ENCODE peak calls at places on chromosomes 11 and 22, in six cellular contexts. D, G, E, A, L and X are unnamed samples.

GRCh38 chr11:86151188-86152005 is 82.5 kb upstream of the PICALM start:
- DNase-seq in D (peak), G (peak), E (peak), A (no peak), L (no peak), X (peak)

GRCh38 chr11:115916596-115916995 is 412.4 kb upstream of the CADM1 start:
- DNase-seq in D (no peak), G (no peak), E (no peak), A (no peak), L (no peak), X (no peak)

GRCh38 chr11:64304316-64305072 is 830 bp upstream of the ESRRA start:
- DNase-seq in D (peak), G (peak), E (peak), A (peak), L (peak), X (no peak)

GRCh38 chr22:33474587-33474986 is 416.4 kb upstream of the SYN3 start:
- DNase-seq in D (no peak), G (no peak), E (no peak), A (no peak), L (no peak), X (no peak)

GRCh38 chr11:76626921-76627391 is 43.6 kb downstream of the LRRC32 start:
- DNase-seq in D (peak), G (no peak), E (no peak), A (no peak), L (no peak), X (no peak)

GRCh38 chr11:128520206-128520885 is 67.0 kb downstream of the ETS1 start:
- DNase-seq in D (peak), G (no peak), E (no peak), A (no peak), L (no peak), X (no peak)

GRCh38 chr22:50201191-50202129 is 649 bp downstream of the SELENOO start:
- DNase-seq in D (no peak), G (peak), E (no peak), A (no peak), L (no peak), X (no peak)

GRCh38 chr11:125874556-125875124 is 12.8 kb upstream of the HYLS1 start:
- DNase-seq in D (peak), G (peak), E (peak), A (no peak), L (peak), X (peak)

GRCh38 chr11:128931661-128932060 is 11.0 kb downstream of the TP53AIP1 start:
- DNase-seq in D (no peak), G (no peak), E (no peak), A (no peak), L (no peak), X (no peak)

GRCh38 chr22:29072979-29073617 is at the start of gene KREMEN1:
- DNase-seq in D (no peak), G (peak), E (peak), A (no peak), L (no peak), X (no peak)

GRCh38 chr11:78354741-78355705 is 62.6 kb downstream of the GAB2 start:
- DNase-seq in D (no peak), G (no peak), E (no peak), A (no peak), L (no peak), X (no peak)

GRCh38 chr22:25027959-25028840 is 75.7 kb downstream of the KIAA1671 start:
- DNase-seq in D (peak), G (no peak), E (peak), A (no peak), L (peak), X (no peak)

GRCh38 chr11:28673687-28674431 is 565.7 kb downstream of the METTL15 start:
- DNase-seq in D (peak), G (no peak), E (no peak), A (peak), L (no peak), X (no peak)

GRCh38 chr11:70210051-70210501 is 7.0 kb downstream of the FADD start:
- DNase-seq in D (peak), G (no peak), E (no peak), A (no peak), L (no peak), X (no peak)

GRCh38 chr22:41856484-41856883 is 23.6 kb downstream of the SREBF2 start:
- DNase-seq in D (no peak), G (no peak), E (no peak), A (no peak), L (no peak), X (no peak)

GRCh38 chr11:2294340-2295290 is 7.1 kb downstream of the C11orf21 start:
- DNase-seq in D (no peak), G (no peak), E (no peak), A (no peak), L (no peak), X (no peak)

GRCh38 chr11:118609380-118610219 is 2.2 kb downstream of the PHLDB1 start:
- DNase-seq in D (peak), G (peak), E (peak), A (no peak), L (no peak), X (no peak)

GRCh38 chr22:36659762-36660509 is 43.6 kb downstream of the CACNG2 start:
- DNase-seq in D (peak), G (peak), E (peak), A (peak), L (peak), X (peak)

GRCh38 chr22:41758231-41758630 is 42.2 kb upstream of the CCDC134 start:
- DNase-seq in D (no peak), G (no peak), E (no peak), A (no peak), L (no peak), X (no peak)

GRCh38 chr22:50360578-50360977 is 17.5 kb downstream of the PPP6R2 start:
- DNase-seq in D (no peak), G (no peak), E (no peak), A (no peak), L (no peak), X (no peak)

GRCh38 chr11:14894657-14895598 is 2.9 kb upstream of the CYP2R1 start:
- DNase-seq in D (peak), G (peak), E (no peak), A (no peak), L (no peak), X (no peak)

GRCh38 chr11:59216654-59217640 is 4.2 kb upstream of the MPEG1 start:
- DNase-seq in D (peak), G (peak), E (peak), A (no peak), L (no peak), X (no peak)

GRCh38 chr11:62431171-62431895 is 12.5 kb downstream of the SCGB1A1 start:
- DNase-seq in D (peak), G (no peak), E (no peak), A (peak), L (peak), X (no peak)

GRCh38 chr11:15327786-15328231 is 213.1 kb downstream of the INSC start:
- DNase-seq in D (peak), G (peak), E (peak), A (no peak), L (peak), X (no peak)

GRCh38 chr11:80197155-80197554 is 756.3 kb upstream of the TENM4 start:
- DNase-seq in D (no peak), G (no peak), E (no peak), A (no peak), L (no peak), X (peak)

GRCh38 chr11:45659031-45659817 is 6.2 kb downstream of the CHST1 start:
- DNase-seq in D (no peak), G (no peak), E (no peak), A (no peak), L (no peak), X (no peak)

GRCh38 chr11:69775163-69775755 is at the start of gene FGF4:
- DNase-seq in D (no peak), G (no peak), E (no peak), A (no peak), L (no peak), X (no peak)

GRCh38 chr22:33743756-33744155 is 176.5 kb downstream of the LARGE1 start:
- DNase-seq in D (no peak), G (no peak), E (no peak), A (no peak), L (no peak), X (no peak)

GRCh38 chr11:67352546-67353316 is 615 bp downstream of the POLD4 start:
- DNase-seq in D (peak), G (no peak), E (peak), A (no peak), L (no peak), X (no peak)

GRCh38 chr11:2531277-2531986 is 86.6 kb downstream of the KCNQ1 start:
- DNase-seq in D (peak), G (peak), E (peak), A (no peak), L (peak), X (no peak)

GRCh38 chr22:32327066-32327465 is 30.6 kb upstream of the RFPL3 start:
- DNase-seq in D (peak), G (no peak), E (no peak), A (no peak), L (no peak), X (no peak)

GRCh38 chr22:37848587-37849088 is 581 bp upstream of the EIF3L start:
- DNase-seq in D (peak), G (no peak), E (no peak), A (no peak), L (peak), X (no peak)

GRCh38 chr22:37850801-37851200 is 1.6 kb downstream of the EIF3L start:
- DNase-seq in D (no peak), G (no peak), E (no peak), A (no peak), L (no peak), X (no peak)

GRCh38 chr22:37846433-37846832 is 2.3 kb upstream of the ANKRD54 start:
- DNase-seq in D (no peak), G (no peak), E (no peak), A (no peak), L (no peak), X (no peak)

GRCh38 chr22:37852418-37852817 is 3.2 kb downstream of the EIF3L start:
- DNase-seq in D (no peak), G (no peak), E (no peak), A (no peak), L (no peak), X (no peak)

GRCh38 chr22:37849089-37849751 is at the start of gene EIF3L:
- DNase-seq in D (peak), G (peak), E (peak), A (peak), L (peak), X (peak)
- H3K4me3 ChIP-seq in D (peak), G (peak), E (peak), A (peak), L (peak), X (peak)

GRCh38 chr11:6258141-6258540 is 1.5 kb upstream of the CCKBR start:
- DNase-seq in D (no peak), G (no peak), E (no peak), A (no peak), L (no peak), X (no peak)

GRCh38 chr11:6251120-6251733 is 8.4 kb upstream of the CCKBR start:
- DNase-seq in D (peak), G (peak), E (peak), A (peak), L (peak), X (no peak)

GRCh38 chr11:6249822-6250555 is 9.6 kb upstream of the CCKBR start:
- DNase-seq in D (peak), G (peak), E (peak), A (no peak), L (peak), X (peak)

GRCh38 chr11:6251990-6252473 is 7.6 kb upstream of the CCKBR start:
- DNase-seq in D (no peak), G (peak), E (no peak), A (no peak), L (no peak), X (no peak)

GRCh38 chr11:6253196-6253595 is 6.4 kb upstream of the CCKBR start:
- DNase-seq in D (no peak), G (no peak), E (no peak), A (no peak), L (no peak), X (no peak)
- TF ChIP-seq CTCF in D (no peak), G (no peak), E (no peak), A (no peak), L (no peak), X (no peak)

GRCh38 chr22:27459955-27460354 is 341.6 kb downstream of the MN1 start:
- DNase-seq in D (no peak), G (no peak), E (no peak), A (no peak), L (no peak), X (no peak)

GRCh38 chr22:27463121-27463520 is 338.4 kb downstream of the MN1 start:
- DNase-seq in D (no peak), G (no peak), E (no peak), A (no peak), L (no peak), X (no peak)

GRCh38 chr22:27462190-27462589 is 339.4 kb downstream of the MN1 start:
- DNase-seq in D (no peak), G (no peak), E (no peak), A (no peak), L (no peak), X (no peak)

GRCh38 chr22:27460596-27461347 is 340.8 kb downstream of the MN1 start:
- DNase-seq in D (peak), G (no peak), E (no peak), A (peak), L (no peak), X (no peak)

DNA sequence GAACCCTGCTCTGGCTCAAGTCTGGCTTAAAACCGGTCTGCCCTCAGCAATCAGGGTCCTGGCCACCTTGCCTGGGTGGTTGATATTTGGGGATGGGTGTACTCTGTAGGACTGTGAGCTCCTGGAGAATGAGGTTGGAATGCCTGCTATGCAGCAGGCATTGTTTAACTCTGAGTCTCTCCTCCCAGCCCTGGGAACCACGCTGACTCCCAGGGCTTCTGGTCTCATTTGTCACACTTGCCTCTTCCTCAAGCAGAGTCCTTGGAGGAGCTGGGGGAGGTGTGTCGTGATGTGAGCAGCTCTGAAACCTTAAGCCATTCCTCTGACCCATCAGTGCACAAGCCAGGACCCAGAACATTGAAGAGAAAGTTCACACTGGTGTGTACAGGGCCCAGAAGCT is 340.1 kb downstream of the MN1 start:
- DNase-seq in D (peak), G (peak), E (no peak), A (peak), L (peak), X (peak)
- H3K4me3 ChIP-seq in D (no peak), G (no peak), E (no peak), A (no peak), L (no peak), X (no peak)

DNA sequence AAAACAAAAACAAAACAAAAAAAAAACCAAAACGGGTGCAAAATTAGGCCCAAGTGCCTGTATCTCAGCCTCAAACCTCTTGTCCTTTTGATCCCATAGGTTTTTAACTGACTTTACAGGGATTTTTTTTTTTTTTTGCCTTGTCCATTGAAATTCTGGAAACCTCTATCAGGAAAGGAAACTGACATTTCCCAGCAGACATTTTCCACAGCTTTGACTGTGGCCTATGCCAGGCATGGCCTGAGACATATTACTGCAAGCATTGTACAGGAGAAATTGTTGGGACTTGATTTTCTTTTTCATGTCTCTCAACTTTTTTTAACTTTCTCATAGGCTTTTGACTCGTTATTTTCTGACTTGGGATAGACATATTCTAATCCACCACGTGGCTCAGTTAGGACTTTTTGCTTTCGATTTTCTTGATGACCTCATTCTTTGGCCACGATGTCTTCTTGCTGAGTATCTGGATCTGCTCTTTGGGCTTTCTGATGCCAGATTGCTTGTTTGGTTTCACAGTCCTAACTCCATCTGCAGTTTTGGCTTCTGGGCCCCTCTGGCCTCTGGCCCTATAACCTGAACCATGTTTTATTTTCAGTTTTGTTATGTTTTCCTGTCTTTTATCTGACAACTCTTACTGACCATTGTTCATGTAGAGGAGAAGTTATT is 336.1 kb upstream of the C11orf87 start:
- DNase-seq in D (peak), G (no peak), E (no peak), A (no peak), L (no peak), X (no peak)
- TF ChIP-seq CTCF in D (no peak), G (no peak), E (no peak), A (no peak), L (no peak), X (no peak)

GRCh38 chr11:132943325-132943736 is 589.0 kb downstream of the OPCML start:
- DNase-seq in D (peak), G (no peak), E (no peak), A (no peak), L (no peak), X (no peak)
- H3K4me3 ChIP-seq in D (peak), G (no peak), E (no peak), A (peak), L (no peak), X (no peak)

GRCh38 chr22:39301108-39301507 is 18.3 kb downstream of the RPL3 start:
- DNase-seq in D (no peak), G (no peak), E (no peak), A (no peak), L (no peak), X (no peak)

GRCh38 chr22:39301926-39302325 is 17.5 kb downstream of the RPL3 start:
- DNase-seq in D (no peak), G (no peak), E (no peak), A (no peak), L (no peak), X (no peak)

GRCh38 chr22:39298194-39298987 is 21.0 kb downstream of the RPL3 start:
- DNase-seq in D (no peak), G (no peak), E (no peak), A (no peak), L (no peak), X (no peak)

GRCh38 chr22:39300198-39300830 is 19.1 kb downstream of the RPL3 start:
- DNase-seq in D (peak), G (no peak), E (no peak), A (no peak), L (no peak), X (no peak)

DNA sequence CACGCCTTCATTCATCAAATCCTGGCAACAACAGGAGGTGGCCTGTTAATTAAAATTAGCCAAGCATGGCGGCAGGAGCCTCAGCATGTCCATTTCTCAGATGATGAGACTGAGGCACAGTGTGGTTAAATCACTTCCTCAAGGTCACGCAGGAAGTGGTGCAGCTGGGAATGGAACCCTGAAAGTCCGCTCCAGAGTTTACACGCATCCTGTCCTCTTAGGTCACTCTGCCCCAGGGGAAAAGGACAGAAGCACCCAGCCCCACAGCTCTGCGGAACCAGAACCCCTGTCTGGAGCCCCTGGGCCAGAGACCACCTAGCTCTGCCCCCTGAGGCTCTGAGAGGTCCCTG is 19.6 kb downstream of the RPL3 start:
- DNase-seq in D (peak), G (no peak), E (no peak), A (no peak), L (peak), X (no peak)
- TF ChIP-seq CTCF in D (no peak), G (no peak), E (no peak), A (no peak), L (no peak), X (no peak)

DNA sequence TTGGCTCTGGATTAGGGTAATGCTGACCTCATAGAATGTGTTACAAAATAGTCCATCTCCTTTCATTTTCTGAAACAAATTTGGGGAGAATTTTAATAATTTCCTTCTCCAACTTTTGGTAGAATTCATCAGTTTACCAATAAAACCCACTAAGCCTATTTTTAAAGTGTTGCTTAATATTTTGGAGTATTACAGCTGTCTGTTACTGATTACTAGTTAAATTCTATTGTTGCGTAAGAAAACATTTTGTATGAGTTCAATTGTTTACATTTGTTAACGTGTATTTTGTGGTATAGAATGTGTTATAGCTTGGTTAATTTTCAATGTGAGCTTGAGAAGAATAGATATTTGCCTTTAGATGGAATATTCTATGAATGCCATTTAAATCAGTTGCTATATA is 11.6 kb downstream of the TRIM22 start:
- DNase-seq in D (no peak), G (no peak), E (no peak), A (no peak), L (no peak), X (no peak)
- H3K4me3 ChIP-seq in D (no peak), G (no peak), E (no peak), A (no peak), L (no peak), X (no peak)